ENCODE peak calls at places on chromosome 1, in six cellular contexts. V, K, S, R, A and T are unnamed samples.

GRCh38 chr1:97920275-97920831 is 481 bp downstream of the DPYD start:
- DNase-seq in V (peak), K (peak), S (no peak), R (peak), A (peak), T (no peak)

GRCh38 chr1:162020145-162020544 is 3.5 kb downstream of the OLFML2B start:
- DNase-seq in V (no peak), K (no peak), S (no peak), R (no peak), A (no peak), T (no peak)

GRCh38 chr1:201226178-201226514 is 35.5 kb downstream of the IGFN1 start:
- DNase-seq in V (no peak), K (no peak), S (no peak), R (no peak), A (no peak), T (no peak)

GRCh38 chr1:29647581-29647980 is 411.3 kb downstream of the PTPRU start:
- DNase-seq in V (no peak), K (peak), S (no peak), R (no peak), A (peak), T (no peak)

GRCh38 chr1:82632164-82632563 is 831.4 kb downstream of the ADGRL2 start:
- DNase-seq in V (no peak), K (no peak), S (peak), R (no peak), A (no peak), T (peak)

GRCh38 chr1:102099916-102100315 is 103.2 kb upstream of the OLFM3 start:
- DNase-seq in V (no peak), K (no peak), S (no peak), R (no peak), A (no peak), T (no peak)

GRCh38 chr1:23167353-23168078 is 1.1 kb downstream of the LUZP1 start:
- DNase-seq in V (peak), K (peak), S (no peak), R (peak), A (peak), T (no peak)

GRCh38 chr1:26072305-26072704 is 4.9 kb upstream of the TRIM63 start:
- DNase-seq in V (no peak), K (no peak), S (no peak), R (no peak), A (no peak), T (no peak)

GRCh38 chr1:163472267-163472666 is 150.5 kb downstream of the NUF2 start:
- DNase-seq in V (no peak), K (no peak), S (no peak), R (no peak), A (no peak), T (no peak)

GRCh38 chr1:118927421-118927820 is 60.7 kb downstream of the TBX15 start:
- DNase-seq in V (no peak), K (no peak), S (no peak), R (no peak), A (no peak), T (no peak)

GRCh38 chr1:62904537-62904936 is 120.6 kb downstream of the ATG4C start:
- DNase-seq in V (no peak), K (no peak), S (no peak), R (no peak), A (no peak), T (no peak)

GRCh38 chr1:30693820-30694219 is 29.6 kb downstream of the MATN1 start:
- DNase-seq in V (no peak), K (no peak), S (no peak), R (no peak), A (no peak), T (no peak)

GRCh38 chr1:33338495-33339211 is 17.8 kb upstream of the A3GALT2 start:
- DNase-seq in V (no peak), K (peak), S (no peak), R (peak), A (peak), T (no peak)

GRCh38 chr1:66981679-66982078 is 56.9 kb downstream of the MIER1 start:
- DNase-seq in V (peak), K (peak), S (no peak), R (no peak), A (peak), T (no peak)

GRCh38 chr1:232274236-232274855 is 355.6 kb downstream of the SIPA1L2 start:
- DNase-seq in V (no peak), K (no peak), S (no peak), R (no peak), A (no peak), T (no peak)

GRCh38 chr1:215749423-215749822 is 182.3 kb downstream of the KCTD3 start:
- DNase-seq in V (no peak), K (peak), S (no peak), R (no peak), A (peak), T (no peak)

GRCh38 chr1:151859814-151860405 is 6.4 kb upstream of the THEM5 start:
- DNase-seq in V (no peak), K (no peak), S (no peak), R (no peak), A (no peak), T (no peak)

GRCh38 chr1:64933296-64934070 is 32.9 kb downstream of the JAK1 start:
- DNase-seq in V (peak), K (peak), S (no peak), R (no peak), A (peak), T (no peak)

GRCh38 chr1:87335175-87335992 is 6.7 kb downstream of the LMO4 start:
- DNase-seq in V (peak), K (peak), S (no peak), R (peak), A (peak), T (peak)

GRCh38 chr1:89762431-89762800 is 58.4 kb upstream of the LRRC8D start:
- DNase-seq in V (no peak), K (no peak), S (no peak), R (no peak), A (no peak), T (no peak)

GRCh38 chr1:203271962-203272632 is 33.2 kb upstream of the BTG2 start:
- DNase-seq in V (peak), K (no peak), S (no peak), R (no peak), A (no peak), T (no peak)
- H3K4me2 ChIP-seq in V (peak), K (no peak), S (peak), R (no peak), A (no peak), T (no peak)

DNA sequence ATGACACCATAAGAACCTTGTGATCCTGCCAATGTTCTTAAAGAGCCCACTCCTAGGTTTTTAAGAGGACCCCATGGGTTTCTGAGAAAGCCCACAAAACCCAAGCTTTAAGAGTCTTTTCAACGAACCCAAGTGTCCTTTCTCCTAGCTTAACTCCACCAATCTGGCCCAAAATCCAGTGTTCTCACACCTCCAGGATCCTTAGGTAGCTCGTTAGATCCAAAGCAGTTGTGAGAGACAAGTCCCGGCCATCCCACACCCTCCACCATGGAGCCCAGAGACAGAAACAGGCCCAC is 1.7 kb downstream of the DENND4B start:
- DNase-seq in V (no peak), K (no peak), S (no peak), R (no peak), A (no peak), T (no peak)
- H2AFZ ChIP-seq in V (no peak), K (no peak), S (no peak), R (no peak), A (peak), T (no peak)

GRCh38 chr1:44409019-44409602 is 4.1 kb downstream of the RNF220 start:
- DNase-seq in V (no peak), K (no peak), S (no peak), R (no peak), A (no peak), T (no peak)
- H3K4me3 ChIP-seq in V (no peak), K (no peak), S (no peak), R (no peak), A (no peak), T (no peak)

DNA sequence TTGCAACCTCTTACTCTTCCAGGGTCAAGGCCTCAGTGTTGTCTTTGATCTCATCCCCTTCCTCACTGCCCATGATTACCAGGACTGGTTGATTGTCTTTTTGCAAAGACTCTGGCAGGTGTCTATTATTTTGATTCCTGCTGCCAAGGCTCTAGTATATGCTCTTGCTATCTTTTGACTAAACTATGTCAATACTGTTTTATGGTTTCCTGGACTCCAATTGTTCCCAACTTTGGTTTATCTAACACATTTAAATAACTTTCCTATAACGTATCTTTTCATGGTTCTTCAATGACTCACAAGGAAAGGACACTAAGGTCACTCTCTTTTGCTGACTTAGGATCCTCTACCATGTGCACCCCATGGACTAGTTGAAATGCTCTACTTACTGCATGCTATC is 141.5 kb downstream of the PTPRC start:
- DNase-seq in V (no peak), K (peak), S (no peak), R (no peak), A (no peak), T (no peak)
- H3K4me2 ChIP-seq in V (no peak), K (no peak), S (no peak), R (no peak), A (no peak), T (no peak)

GRCh38 chr1:46204406-46204742 is 1.2 kb downstream of the LURAP1 start:
- DNase-seq in V (no peak), K (no peak), S (no peak), R (no peak), A (no peak), T (no peak)
- H2AFZ ChIP-seq in V (no peak), K (peak), S (no peak), R (no peak), A (peak), T (no peak)

DNA sequence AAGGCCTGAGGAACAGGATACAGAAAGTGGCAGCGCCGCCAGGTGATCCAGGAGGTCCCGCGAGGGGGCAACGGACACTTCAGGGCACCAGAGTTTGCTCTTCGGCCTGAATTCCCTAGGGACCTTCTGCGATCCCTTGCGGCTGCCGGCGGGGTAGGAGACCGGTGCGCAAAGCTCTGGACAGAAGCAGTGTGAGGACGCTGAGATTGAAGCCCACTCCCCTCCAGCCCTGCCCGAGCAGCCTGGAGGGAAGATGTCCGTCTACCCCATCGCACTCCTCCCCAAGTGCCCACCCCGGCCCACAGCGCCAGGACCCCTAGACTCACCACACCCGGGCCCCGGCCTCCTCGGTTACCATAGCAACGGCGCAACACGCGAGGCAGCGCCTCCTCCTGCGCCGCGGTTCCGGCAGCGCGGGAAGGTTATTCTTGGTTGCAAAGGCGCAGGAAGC is at the start of gene ANKRD45:
- DNase-seq in V (no peak), K (peak), S (no peak), R (peak), A (no peak), T (no peak)
- H3K4me3 ChIP-seq in V (no peak), K (peak), S (no peak), R (peak), A (peak), T (no peak)

DNA sequence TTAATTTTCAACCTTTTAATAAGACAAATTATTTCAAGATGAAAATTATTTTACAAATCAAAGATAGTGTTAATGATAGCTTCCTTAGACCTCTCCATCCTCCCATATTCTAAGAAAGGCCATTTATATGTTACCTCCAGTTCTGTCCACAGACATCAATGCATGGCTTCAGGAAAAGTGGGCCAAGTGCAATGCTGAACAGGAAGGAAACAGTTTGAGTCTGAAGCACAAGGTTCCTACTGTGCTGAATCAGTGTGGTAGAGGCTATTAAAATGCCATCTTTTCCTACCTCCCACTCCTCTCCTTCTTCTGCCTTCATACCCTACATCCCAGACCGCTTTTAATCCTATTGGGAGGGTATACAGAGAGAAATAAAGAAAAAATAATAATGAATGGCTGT is 62.7 kb upstream of the C1orf105 start:
- DNase-seq in V (peak), K (no peak), S (no peak), R (no peak), A (no peak), T (no peak)
- H3K4me2 ChIP-seq in V (peak), K (peak), S (peak), R (no peak), A (peak), T (peak)